ENCODE peak calls at places on chromosomes 7 and 10, in four cellular contexts. H is CD4-positive, CD25-positive, alpha-beta regulatory T cell; Q is activated CD8-positive, alpha-beta memory T cell treated with anti-CD3 and anti-CD28 coated beads, Interleukin-2, amount 10 ng/mL, durations not matched to agents 7 days and 5 days; V is natural killer cell. A is an unnamed sample.

GRCh38 chr10:63384675-63385074 is 81.1 kb downstream of the JMJD1C start:
- ATAC-seq in H (no peak), Q (no peak), V (no peak), A (no peak)

GRCh38 chr7:74656421-74656910 is 1.1 kb upstream of the GTF2I start:
- ATAC-seq in Q (no peak), V (no peak), H (no peak), A (no peak)

GRCh38 chr7:83161851-83162401 is 758 bp downstream of the PCLO start:
- ATAC-seq in H (no peak), Q (no peak), V (no peak), A (peak)

GRCh38 chr7:97844036-97844435 is 28.2 kb downstream of the ASNS start:
- ATAC-seq in H (no peak), V (no peak), Q (no peak), A (no peak)

GRCh38 chr10:67782556-67782955 is 55.4 kb downstream of the DNAJC12 start:
- ATAC-seq in H (no peak), Q (no peak), V (no peak), A (no peak)

GRCh38 chr10:80660736-80661135 is 123.0 kb downstream of the SH2D4B start:
- ATAC-seq in Q (no peak), V (no peak), H (no peak), A (no peak)

GRCh38 chr7:11749629-11750028 is 82.4 kb downstream of the THSD7A start:
- ATAC-seq in Q (no peak), V (no peak), H (no peak), A (no peak)

GRCh38 chr10:72625276-72625607 is 637 bp downstream of the MICU1 start:
- ATAC-seq in Q (no peak), V (no peak), H (no peak), A (no peak)

GRCh38 chr7:80467069-80467468 is 44.8 kb downstream of the GNAT3 start:
- ATAC-seq in Q (no peak), V (no peak), H (no peak), A (no peak)

GRCh38 chr10:90960355-90960814 is 39.5 kb upstream of the ANKRD1 start:
- ATAC-seq in V (no peak), H (no peak), Q (peak), A (peak)

GRCh38 chr7:97116308-97116707 is 1.2 kb upstream of the SDHAF3 start:
- ATAC-seq in H (no peak), V (no peak), Q (no peak), A (peak)

GRCh38 chr7:95596183-95597135 is at the start of gene PDK4:
- ATAC-seq in Q (no peak), V (peak), H (peak), A (peak)

GRCh38 chr7:2072042-2072441 is 160.7 kb downstream of the MAD1L1 start:
- ATAC-seq in Q (no peak), V (no peak), H (peak), A (peak)

GRCh38 chr10:21694646-21695045 is 160.6 kb downstream of the MLLT10 start:
- ATAC-seq in H (no peak), V (no peak), Q (no peak), A (no peak)

A was measured in stimulated activated memory B cell treated with anti-CD40 and anti-IgM and Interleukin-4, amounts not matched to agents 10 μg/mL and 1 μg/mL and 100 μg/mL, for 72 hours.